ENCODE peak calls at places on chromosomes 7 and 10, in four cellular contexts. Q is CD8-positive, alpha-beta T cell; Y is thyroid gland; U is HCT116. B is an unnamed sample. For H3K9me3, the result is how much of the 10 kb centered on the place peaks cover.

GRCh38 chr7:63040336-63040735 is 958.3 kb upstream of the ZNF722 start:
- DNase-seq in Q (no peak), Y (no peak), U (no peak), B (no peak)

GRCh38 chr7:76202666-76203030 is 952 bp downstream of the SRRM3 start:
- DNase-seq in Q (no peak), Y (no peak), U (no peak), B (no peak)

GRCh38 chr7:19900118-19900517 is 126.7 kb upstream of the TMEM196 start:
- DNase-seq in Q (no peak), Y (no peak), U (no peak), B (no peak)

GRCh38 chr7:29319719-29320521 is 125.3 kb downstream of the CHN2 start:
- DNase-seq in Q (no peak), Y (no peak), U (no peak), B (no peak)

GRCh38 chr10:91294134-91294906 is 73.9 kb downstream of the PCGF5 start:
- DNase-seq in Q (no peak), Y (no peak), U (no peak), B (no peak)

GRCh38 chr7:25093268-25093802 is 31.7 kb downstream of the CYCS start:
- DNase-seq in Q (peak), Y (peak), U (peak), B (peak)

GRCh38 chr7:74013539-74014272 is 14.3 kb upstream of the ELN start:
- DNase-seq in Q (no peak), Y (peak), U (no peak), B (no peak)

GRCh38 chr7:93178213-93178612 is 30.0 kb upstream of the SAMD9L start:
- DNase-seq in Q (no peak), Y (no peak), U (no peak), B (no peak)

GRCh38 chr7:85030893-85031292 is 156.0 kb downstream of the SEMA3D start:
- DNase-seq in Q (no peak), Y (no peak), U (peak), B (peak)

GRCh38 chr10:75439811-75440210 is 8.4 kb downstream of the LRMDA start:
- DNase-seq in Q (no peak), Y (no peak), U (no peak), B (no peak)

GRCh38 chr10:14839305-14839695 is 1.2 kb downstream of the HSPA14 start:
- DNase-seq in Q (no peak), Y (no peak), U (no peak), B (no peak)

GRCh38 chr7:7554021-7554432 is 12.7 kb upstream of the MIOS start:
- DNase-seq in Q (no peak), Y (no peak), U (no peak), B (no peak)

GRCh38 chr10:125235093-125236069 is 75.0 kb upstream of the CTBP2 start:
- DNase-seq in Q (no peak), Y (no peak), U (no peak), B (no peak)

GRCh38 chr7:4958477-4959301 is at the start of gene MMD2:
- DNase-seq in Q (no peak), Y (no peak), U (no peak), B (no peak)

GRCh38 chr10:43075612-43076003 is 1.3 kb upstream of the RET start:
- DNase-seq in Q (no peak), Y (no peak), U (peak), B (no peak)

GRCh38 chr7:36308031-36308430 is 81.6 kb upstream of the ANLN start:
- DNase-seq in Q (no peak), Y (no peak), U (no peak), B (no peak)

GRCh38 chr7:41696323-41696916 is 6.5 kb downstream of the INHBA start:
- DNase-seq in Q (no peak), Y (peak), U (peak), B (peak)

GRCh38 chr10:61701055-61701705 is 38.5 kb downstream of the CABCOCO1 start:
- DNase-seq in Q (no peak), Y (no peak), U (no peak), B (no peak)

GRCh38 chr7:108094933-108095710 is 35.0 kb downstream of the LAMB4 start:
- DNase-seq in Q (no peak), Y (peak), U (no peak), B (no peak)

GRCh38 chr7:74483402-74484336 is 30.0 kb downstream of the GTF2IRD1 start:
- DNase-seq in Q (no peak), Y (peak), U (no peak), B (no peak)

DNA sequence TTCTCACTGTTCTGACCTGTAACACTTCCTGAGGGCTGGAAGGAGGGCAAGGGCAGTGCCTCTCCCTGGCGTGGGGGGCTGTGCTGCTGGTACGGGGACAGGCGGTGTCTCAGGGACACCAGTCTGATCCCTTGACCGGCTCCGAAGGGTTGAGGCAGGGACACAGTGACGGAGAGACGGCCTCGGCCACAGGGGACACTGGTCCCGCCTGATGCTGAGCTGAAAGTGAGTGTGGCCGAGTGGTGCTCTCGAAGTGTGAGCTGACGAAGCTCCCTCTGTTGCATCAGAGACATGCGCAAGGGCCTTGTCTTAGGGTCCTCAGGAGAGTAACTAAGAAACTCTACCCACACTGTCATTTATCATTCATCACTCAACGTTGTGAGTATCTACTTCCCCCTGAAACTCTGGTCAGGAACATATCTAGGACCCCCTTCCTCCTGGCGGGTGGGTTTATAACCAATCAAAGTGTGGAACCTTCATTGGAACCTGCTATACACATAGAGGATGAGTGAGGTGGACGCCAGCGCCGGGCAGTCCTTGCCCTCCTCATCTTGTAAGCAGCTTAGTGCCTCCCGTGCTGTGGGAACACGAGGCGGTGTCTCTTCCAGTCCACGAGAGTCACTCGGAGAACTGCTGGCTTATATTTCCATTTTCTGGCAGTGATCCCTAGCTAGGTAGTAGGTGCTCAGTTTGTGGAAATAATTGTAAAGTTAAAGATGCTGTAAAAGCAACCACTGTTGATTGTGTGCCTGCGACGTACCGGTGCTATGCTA is 283.1 kb downstream of the DNAJB6 start:
- DNase-seq in Q (no peak), Y (no peak), U (no peak), B (no peak)
- H3K9me3 ChIP-seq in Q (under half), Y (under half), U (under half), B (half or more)

GRCh38 chr7:158527495-158527894 is 60.1 kb downstream of the PTPRN2 start:
- DNase-seq in Q (no peak), Y (no peak), U (no peak), B (no peak)
- H3K9me3 ChIP-seq in Q (under half), Y (under half), U (under half), B (half or more)

GRCh38 chr7:64998865-64999164 is 7.7 kb downstream of the ERV3-1 start:
- DNase-seq in Q (no peak), Y (no peak), U (no peak), B (no peak)

GRCh38 chr7:65004575-65004974 is 1.9 kb downstream of the ERV3-1 start:
- DNase-seq in Q (no peak), Y (no peak), U (no peak), B (no peak)

GRCh38 chr7:64999165-65000004 is 7.1 kb downstream of the ERV3-1 start:
- DNase-seq in Q (no peak), Y (peak), U (no peak), B (no peak)

GRCh38 chr7:65002972-65003585 is 3.4 kb downstream of the ERV3-1 start:
- DNase-seq in Q (no peak), Y (no peak), U (no peak), B (no peak)

GRCh38 chr7:65001291-65001814 is 5.1 kb downstream of the ERV3-1 start:
- DNase-seq in Q (no peak), Y (no peak), U (no peak), B (no peak)
- H3K9me3 ChIP-seq in Q (under half), Y (under half), U (under half), B (under half)

GRCh38 chr7:15407910-15408309 is 153.9 kb downstream of the AGMO start:
- DNase-seq in Q (no peak), Y (no peak), U (no peak), B (no peak)
- H3K9me3 ChIP-seq in Q (under half), Y (under half), U (under half), B (under half)

DNA sequence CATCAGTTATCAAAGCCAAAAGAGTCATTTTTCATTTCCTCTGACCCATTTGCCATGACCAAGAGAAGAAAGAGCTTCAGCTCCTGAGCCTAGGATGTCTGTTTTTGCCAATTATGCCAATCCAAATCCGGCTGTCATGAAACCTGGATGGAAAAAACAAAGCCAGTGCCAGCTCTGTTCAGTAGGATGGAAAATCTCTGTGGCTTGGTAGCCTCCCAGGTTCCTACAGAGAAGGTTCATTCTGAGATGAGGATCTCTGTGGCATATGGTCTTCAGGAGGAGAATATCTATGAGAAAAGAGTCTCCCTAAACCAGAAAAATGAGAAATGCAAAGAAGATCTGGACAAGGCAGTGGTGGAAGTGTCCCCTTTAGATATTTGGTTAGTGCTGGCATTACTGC is 475.4 kb downstream of the CNTNAP2 start:
- DNase-seq in Q (no peak), Y (no peak), U (no peak), B (no peak)
- H3K9me3 ChIP-seq in Q (under half), Y (under half), U (under half), B (under half)

GRCh38 chr7:16655394-16655793 is 9.4 kb downstream of the BZW2 start:
- DNase-seq in Q (no peak), Y (no peak), U (no peak), B (no peak)
- H3K9me3 ChIP-seq in Q (under half), Y (under half), U (under half), B (under half)

GRCh38 chr7:14745076-14745475 is 157.5 kb downstream of the DGKB start:
- DNase-seq in Q (no peak), Y (no peak), U (no peak), B (no peak)

GRCh38 chr7:14734839-14735321 is 167.7 kb downstream of the DGKB start:
- DNase-seq in Q (no peak), Y (peak), U (no peak), B (no peak)

GRCh38 chr7:14738086-14738485 is 164.5 kb downstream of the DGKB start:
- DNase-seq in Q (no peak), Y (no peak), U (no peak), B (no peak)

GRCh38 chr7:14739496-14740185 is 162.9 kb downstream of the DGKB start:
- DNase-seq in Q (no peak), Y (no peak), U (no peak), B (no peak)

GRCh38 chr7:14740606-14741005 is 161.9 kb downstream of the DGKB start:
- DNase-seq in Q (no peak), Y (no peak), U (no peak), B (no peak)
- H3K9me3 ChIP-seq in Q (under half), Y (under half), U (under half), B (under half)

GRCh38 chr7:81267508-81267907 is 348.7 kb upstream of the SEMA3C start:
- DNase-seq in Q (no peak), Y (no peak), U (no peak), B (peak)

GRCh38 chr7:81268551-81268950 is 349.7 kb upstream of the SEMA3C start:
- DNase-seq in Q (no peak), Y (no peak), U (no peak), B (no peak)

GRCh38 chr7:81260152-81260551 is 341.3 kb upstream of the SEMA3C start:
- DNase-seq in Q (no peak), Y (no peak), U (no peak), B (no peak)

DNA sequence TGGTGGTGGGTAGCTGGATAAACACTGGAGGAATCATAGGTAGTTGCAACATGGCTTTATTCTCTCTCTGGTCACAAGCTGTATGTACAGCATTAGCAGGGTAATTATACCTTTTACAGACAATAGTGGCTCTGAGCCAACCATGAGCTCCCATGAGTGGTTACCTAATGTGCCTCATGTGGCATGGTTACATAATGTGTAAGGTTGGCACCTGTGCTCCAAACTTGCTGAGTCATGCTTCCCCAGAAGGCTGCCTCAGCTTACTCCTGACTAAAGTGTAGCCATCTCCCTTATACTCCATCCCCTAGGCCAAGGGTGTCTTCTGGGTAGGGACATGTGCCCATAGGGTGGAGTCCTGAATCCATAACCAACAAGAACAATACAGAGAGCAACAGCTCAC is 345.3 kb upstream of the SEMA3C start:
- DNase-seq in Q (no peak), Y (no peak), U (no peak), B (no peak)
- H3K9me3 ChIP-seq in Q (under half), Y (under half), U (under half), B (under half)

GRCh38 chr7:102445674-102446071 is 12.3 kb downstream of the ORAI2 start:
- DNase-seq in Q (no peak), Y (no peak), U (no peak), B (no peak)

GRCh38 chr7:102444961-102445673 is 11.7 kb downstream of the ORAI2 start:
- DNase-seq in Q (no peak), Y (no peak), U (no peak), B (no peak)

GRCh38 chr7:102436123-102436522 is 2.7 kb downstream of the ORAI2 start:
- DNase-seq in Q (no peak), Y (no peak), U (no peak), B (no peak)

DNA sequence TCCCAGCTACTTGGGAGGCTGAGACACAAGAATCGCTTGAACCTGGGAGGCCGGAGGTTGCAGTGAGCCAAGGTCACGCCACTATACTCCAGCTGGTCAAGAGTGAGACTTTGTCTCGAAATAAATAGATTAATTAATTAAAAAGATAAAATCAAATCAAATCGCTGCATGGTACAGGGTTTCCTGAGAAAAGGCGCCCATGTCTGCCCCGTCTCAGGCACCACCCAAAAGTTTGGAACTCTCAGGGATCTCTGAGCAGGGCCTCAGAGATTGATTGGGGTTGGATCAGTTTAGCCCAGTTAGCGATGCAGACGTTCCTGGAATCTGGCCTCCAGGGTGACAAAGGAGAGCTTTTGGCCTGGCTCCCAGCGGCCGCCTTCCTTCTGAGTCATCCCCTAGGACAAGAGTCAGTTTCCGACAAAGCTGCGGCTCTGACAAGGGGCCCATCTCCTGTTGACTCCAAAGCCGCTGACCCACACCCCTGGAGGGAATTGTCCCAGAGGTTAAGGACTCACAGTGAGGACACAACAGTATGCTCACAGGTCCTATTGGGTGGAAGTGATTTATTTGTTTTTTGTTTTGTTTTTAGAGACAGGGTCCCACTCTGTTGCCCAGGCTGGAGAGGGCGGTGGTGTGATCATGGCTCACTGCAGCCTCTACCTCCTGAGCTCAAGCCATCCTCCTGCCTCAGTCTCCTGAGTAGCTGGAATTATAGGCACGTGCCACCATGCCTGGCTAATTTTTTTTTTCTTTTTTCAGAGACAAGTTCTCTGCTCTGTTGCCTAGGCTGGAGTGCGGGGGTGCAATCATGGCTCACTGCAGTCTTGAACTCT is 6.8 kb downstream of the ORAI2 start:
- DNase-seq in Q (no peak), Y (peak), U (peak), B (no peak)
- H3K9me3 ChIP-seq in Q (under half), Y (under half), U (under half), B (under half)

GRCh38 chr7:87332321-87332720 is 13.1 kb upstream of the CROT start:
- DNase-seq in Q (no peak), Y (no peak), U (no peak), B (no peak)
- H3K9me3 ChIP-seq in Q (under half), Y (under half), U (under half), B (under half)